ENCODE peak calls at places on chromosomes 12 and 14, in seven cellular contexts. One of them, this sample, is unnamed.
A peak's percentile ranks its signal among the peaks of the same experiment; 100 is the strongest.

GRCh38 chr12:90589966-90590365 is 365.0 kb downstream of the CCER1 start:
- DNase-seq in brain microvascular endothelial cell: no peak
- DNase-seq in glutamatergic neuron: no peak
- DNase-seq in A549: no peak
- DNase-seq in dorsolateral prefrontal cortex: no peak
- DNase-seq in neural progenitor cell: no peak
- DNase-seq in fibroblast of lung: no peak
- DNase-seq in this sample: no peak

GRCh38 chr12:120599672-120600537 is 18.7 kb upstream of the POP5 start:
- DNase-seq in brain microvascular endothelial cell: no peak
- DNase-seq in glutamatergic neuron: no peak
- DNase-seq in A549: no peak
- DNase-seq in dorsolateral prefrontal cortex: no peak
- DNase-seq in neural progenitor cell: peak; percentile 53
- DNase-seq in fibroblast of lung: no peak
- DNase-seq in this sample: no peak

GRCh38 chr12:85836716-85837100 is 499 bp upstream of the RASSF9 start:
- DNase-seq in brain microvascular endothelial cell: no peak
- DNase-seq in glutamatergic neuron: no peak
- DNase-seq in A549: no peak
- DNase-seq in dorsolateral prefrontal cortex: no peak
- DNase-seq in neural progenitor cell: no peak
- DNase-seq in fibroblast of lung: no peak
- DNase-seq in this sample: no peak

GRCh38 chr12:57731411-57732080 is 7.0 kb downstream of the AGAP2 start:
- DNase-seq in brain microvascular endothelial cell: no peak
- DNase-seq in glutamatergic neuron: no peak
- DNase-seq in A549: no peak
- DNase-seq in dorsolateral prefrontal cortex: no peak
- DNase-seq in neural progenitor cell: no peak
- DNase-seq in fibroblast of lung: no peak
- DNase-seq in this sample: no peak

GRCh38 chr12:79174656-79175055 is 310.1 kb downstream of the SYT1 start:
- DNase-seq in brain microvascular endothelial cell: peak; percentile 18
- DNase-seq in glutamatergic neuron: no peak
- DNase-seq in A549: peak; percentile 6
- DNase-seq in dorsolateral prefrontal cortex: no peak
- DNase-seq in neural progenitor cell: no peak
- DNase-seq in fibroblast of lung: peak; percentile 71
- DNase-seq in this sample: no peak

GRCh38 chr14:71474866-71475265 is 457.4 kb upstream of the RGS6 start:
- DNase-seq in brain microvascular endothelial cell: no peak
- DNase-seq in glutamatergic neuron: no peak
- DNase-seq in A549: no peak
- DNase-seq in dorsolateral prefrontal cortex: no peak
- DNase-seq in neural progenitor cell: no peak
- DNase-seq in fibroblast of lung: no peak
- DNase-seq in this sample: no peak

GRCh38 chr12:66804555-66804954 is 125.7 kb upstream of the GRIP1 start:
- DNase-seq in brain microvascular endothelial cell: no peak
- DNase-seq in glutamatergic neuron: peak; percentile 48
- DNase-seq in A549: no peak
- DNase-seq in dorsolateral prefrontal cortex: no peak
- DNase-seq in neural progenitor cell: peak; percentile 41
- DNase-seq in fibroblast of lung: no peak
- DNase-seq in this sample: no peak

GRCh38 chr14:43795600-43796228 is 711.4 kb downstream of the FSCB start:
- DNase-seq in brain microvascular endothelial cell: no peak
- DNase-seq in glutamatergic neuron: no peak
- DNase-seq in A549: no peak
- DNase-seq in dorsolateral prefrontal cortex: no peak
- DNase-seq in neural progenitor cell: no peak
- DNase-seq in fibroblast of lung: no peak
- DNase-seq in this sample: no peak

GRCh38 chr14:32697704-32698103 is 241.0 kb upstream of the NPAS3 start:
- DNase-seq in brain microvascular endothelial cell: peak; percentile 36
- DNase-seq in glutamatergic neuron: no peak
- DNase-seq in A549: no peak
- DNase-seq in dorsolateral prefrontal cortex: no peak
- DNase-seq in neural progenitor cell: no peak
- DNase-seq in fibroblast of lung: peak; percentile 92
- DNase-seq in this sample: no peak

GRCh38 chr14:88791629-88792571 is 853 bp downstream of the EML5 start:
- DNase-seq in brain microvascular endothelial cell: no peak
- DNase-seq in glutamatergic neuron: peak; percentile 19
- DNase-seq in A549: peak; percentile 5
- DNase-seq in dorsolateral prefrontal cortex: peak; percentile 61
- DNase-seq in neural progenitor cell: peak; percentile 37
- DNase-seq in fibroblast of lung: peak; percentile 1
- DNase-seq in this sample: peak; percentile 16

GRCh38 chr14:32329146-32329545 is at the start of gene AKAP6:
- DNase-seq in brain microvascular endothelial cell: no peak
- DNase-seq in glutamatergic neuron: peak; percentile 37
- DNase-seq in A549: no peak
- DNase-seq in dorsolateral prefrontal cortex: peak; percentile 63
- DNase-seq in neural progenitor cell: peak; percentile 84
- DNase-seq in fibroblast of lung: no peak
- DNase-seq in this sample: peak; percentile 8

GRCh38 chr12:3255071-3255470 is 177.9 kb downstream of the TSPAN9 start:
- DNase-seq in brain microvascular endothelial cell: no peak
- DNase-seq in glutamatergic neuron: no peak
- DNase-seq in A549: no peak
- DNase-seq in dorsolateral prefrontal cortex: no peak
- DNase-seq in neural progenitor cell: no peak
- DNase-seq in fibroblast of lung: no peak
- DNase-seq in this sample: no peak
- TF ChIP-seq CTCF in brain microvascular endothelial cell: no peak
- TF ChIP-seq CTCF in glutamatergic neuron: no peak
- TF ChIP-seq CTCF in A549: no peak
- TF ChIP-seq CTCF in dorsolateral prefrontal cortex: no peak
- TF ChIP-seq CTCF in neural progenitor cell: no peak
- TF ChIP-seq CTCF in fibroblast of lung: no peak
- TF ChIP-seq CTCF in this sample: no peak

GRCh38 chr14:64158608-64159007 is 135.6 kb downstream of the ESR2 start:
- DNase-seq in brain microvascular endothelial cell: no peak
- DNase-seq in glutamatergic neuron: no peak
- DNase-seq in A549: no peak
- DNase-seq in dorsolateral prefrontal cortex: no peak
- DNase-seq in neural progenitor cell: no peak
- DNase-seq in fibroblast of lung: no peak
- DNase-seq in this sample: no peak

DNA sequence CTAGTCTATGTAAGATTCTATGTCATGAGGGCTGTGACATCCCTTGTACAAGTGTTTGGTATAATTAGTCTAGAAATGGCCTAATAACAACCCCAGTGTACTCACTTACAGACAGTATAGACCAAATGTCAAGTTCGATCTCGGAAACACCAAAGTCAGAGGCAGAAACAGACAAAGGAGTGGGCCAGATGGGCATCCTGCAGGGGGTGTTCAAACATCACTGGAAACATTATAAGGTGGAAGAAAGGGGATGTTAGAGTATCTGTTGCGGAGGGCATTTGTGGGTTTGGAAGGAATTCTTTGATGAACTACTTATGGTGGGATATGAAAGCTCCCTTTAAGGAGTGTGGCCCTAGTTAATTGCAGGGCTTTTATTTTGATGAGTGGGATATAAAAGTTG is 134.6 kb downstream of the ESR2 start:
- DNase-seq in brain microvascular endothelial cell: no peak
- DNase-seq in glutamatergic neuron: no peak
- DNase-seq in A549: no peak
- DNase-seq in dorsolateral prefrontal cortex: no peak
- DNase-seq in neural progenitor cell: no peak
- DNase-seq in fibroblast of lung: no peak
- DNase-seq in this sample: no peak
- TF ChIP-seq CTCF in brain microvascular endothelial cell: peak; percentile 10
- TF ChIP-seq CTCF in glutamatergic neuron: no peak
- TF ChIP-seq CTCF in A549: no peak
- TF ChIP-seq CTCF in dorsolateral prefrontal cortex: no peak
- TF ChIP-seq CTCF in neural progenitor cell: no peak
- TF ChIP-seq CTCF in fibroblast of lung: no peak
- TF ChIP-seq CTCF in this sample: no peak

GRCh38 chr12:41663487-41664258 is 475.6 kb downstream of the PDZRN4 start:
- DNase-seq in brain microvascular endothelial cell: no peak
- DNase-seq in glutamatergic neuron: no peak
- DNase-seq in A549: peak; percentile 18
- DNase-seq in dorsolateral prefrontal cortex: no peak
- DNase-seq in neural progenitor cell: peak; percentile 39
- DNase-seq in fibroblast of lung: peak; percentile 38
- DNase-seq in this sample: no peak
- TF ChIP-seq CTCF in brain microvascular endothelial cell: no peak
- TF ChIP-seq CTCF in glutamatergic neuron: peak; percentile 69
- TF ChIP-seq CTCF in A549: peak; percentile 17
- TF ChIP-seq CTCF in dorsolateral prefrontal cortex: peak; percentile 47
- TF ChIP-seq CTCF in neural progenitor cell: peak; percentile 62
- TF ChIP-seq CTCF in fibroblast of lung: peak; percentile 27
- TF ChIP-seq CTCF in this sample: peak; percentile 68

DNA sequence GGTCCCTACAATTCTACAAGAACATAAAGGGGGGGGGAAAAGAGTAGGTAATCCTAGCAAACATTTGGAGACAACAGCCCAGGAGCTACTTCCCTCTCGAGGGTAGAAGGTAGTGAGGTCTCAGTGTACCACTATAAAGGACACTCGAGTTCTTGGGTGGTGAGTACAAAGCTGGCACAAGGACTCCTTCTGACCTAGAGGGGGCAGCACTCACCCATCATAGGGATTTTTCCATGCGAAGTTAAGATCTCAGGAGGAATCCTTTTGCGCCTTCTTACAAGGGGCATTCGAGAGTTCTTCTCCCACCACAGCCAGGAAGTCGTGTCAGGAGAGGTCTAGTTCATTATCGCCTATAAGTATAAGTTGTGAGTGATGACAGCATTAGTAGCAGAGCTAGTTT is 200.2 kb upstream of the RBM19 start:
- DNase-seq in brain microvascular endothelial cell: no peak
- DNase-seq in glutamatergic neuron: peak; percentile 61
- DNase-seq in A549: peak; percentile 22
- DNase-seq in dorsolateral prefrontal cortex: peak; percentile 64
- DNase-seq in neural progenitor cell: peak; percentile 82
- DNase-seq in fibroblast of lung: peak; percentile 10
- DNase-seq in this sample: peak; percentile 33
- TF ChIP-seq CTCF in brain microvascular endothelial cell: no peak
- TF ChIP-seq CTCF in glutamatergic neuron: peak; percentile 75
- TF ChIP-seq CTCF in A549: peak; percentile 29
- TF ChIP-seq CTCF in dorsolateral prefrontal cortex: peak; percentile 69
- TF ChIP-seq CTCF in neural progenitor cell: peak; percentile 81
- TF ChIP-seq CTCF in fibroblast of lung: peak; percentile 79
- TF ChIP-seq CTCF in this sample: peak; percentile 65

GRCh38 chr12:80636832-80637231 is 70.6 kb upstream of the MYF6 start:
- DNase-seq in brain microvascular endothelial cell: peak; percentile 24
- DNase-seq in glutamatergic neuron: no peak
- DNase-seq in A549: no peak
- DNase-seq in dorsolateral prefrontal cortex: no peak
- DNase-seq in neural progenitor cell: no peak
- DNase-seq in fibroblast of lung: no peak
- DNase-seq in this sample: no peak

GRCh38 chr12:80634903-80635302 is 72.5 kb upstream of the MYF6 start:
- DNase-seq in brain microvascular endothelial cell: no peak
- DNase-seq in glutamatergic neuron: no peak
- DNase-seq in A549: no peak
- DNase-seq in dorsolateral prefrontal cortex: no peak
- DNase-seq in neural progenitor cell: peak; percentile 22
- DNase-seq in fibroblast of lung: no peak
- DNase-seq in this sample: no peak

GRCh38 chr12:80627773-80628172 is 79.7 kb upstream of the MYF6 start:
- DNase-seq in brain microvascular endothelial cell: peak; percentile 47
- DNase-seq in glutamatergic neuron: no peak
- DNase-seq in A549: no peak
- DNase-seq in dorsolateral prefrontal cortex: no peak
- DNase-seq in neural progenitor cell: no peak
- DNase-seq in fibroblast of lung: peak; percentile 88
- DNase-seq in this sample: no peak

GRCh38 chr12:80632835-80633234 is 74.6 kb upstream of the MYF6 start:
- DNase-seq in brain microvascular endothelial cell: no peak
- DNase-seq in glutamatergic neuron: peak; percentile 58
- DNase-seq in A549: no peak
- DNase-seq in dorsolateral prefrontal cortex: no peak
- DNase-seq in neural progenitor cell: peak; percentile 73
- DNase-seq in fibroblast of lung: no peak
- DNase-seq in this sample: no peak
- TF ChIP-seq CTCF in brain microvascular endothelial cell: peak; percentile 58
- TF ChIP-seq CTCF in glutamatergic neuron: no peak
- TF ChIP-seq CTCF in A549: peak; percentile 33
- TF ChIP-seq CTCF in dorsolateral prefrontal cortex: no peak
- TF ChIP-seq CTCF in neural progenitor cell: peak; percentile 73
- TF ChIP-seq CTCF in fibroblast of lung: peak; percentile 7
- TF ChIP-seq CTCF in this sample: no peak